ENCODE peak calls at places on chromosomes 6 and 20, in seven cellular contexts. One of them, this sample, is unnamed.
A peak's percentile ranks its signal among the peaks of the same experiment; 100 is the strongest.

GRCh38 chr6:36925809-36926208 is 28.7 kb upstream of the PI16 start:
- DNase-seq in NCI-H524: no peak
- DNase-seq in cardiac septum: no peak
- DNase-seq in left cardiac atrium: no peak
- DNase-seq in H54: no peak
- DNase-seq in AG04449: no peak
- DNase-seq in activated CD8-positive, alpha-beta memory T cell treated with anti-CD3 and anti-CD28 coated beads for 4 hours: no peak
- DNase-seq in this sample: no peak

GRCh38 chr6:144150673-144151009 is 324 bp downstream of the STX11 start:
- DNase-seq in NCI-H524: no peak
- DNase-seq in cardiac septum: no peak
- DNase-seq in left cardiac atrium: peak; percentile 46
- DNase-seq in H54: no peak
- DNase-seq in AG04449: no peak
- DNase-seq in activated CD8-positive, alpha-beta memory T cell treated with anti-CD3 and anti-CD28 coated beads for 4 hours: no peak
- DNase-seq in this sample: peak; percentile 81

GRCh38 chr6:27593200-27593818 is 120.4 kb upstream of the ZNF184 start:
- DNase-seq in NCI-H524: no peak
- DNase-seq in cardiac septum: no peak
- DNase-seq in left cardiac atrium: no peak
- DNase-seq in H54: no peak
- DNase-seq in AG04449: no peak
- DNase-seq in activated CD8-positive, alpha-beta memory T cell treated with anti-CD3 and anti-CD28 coated beads for 4 hours: no peak
- DNase-seq in this sample: no peak

GRCh38 chr20:48723308-48724264 is 104.2 kb downstream of the PREX1 start:
- DNase-seq in NCI-H524: no peak
- DNase-seq in cardiac septum: no peak
- DNase-seq in left cardiac atrium: peak; percentile 48
- DNase-seq in H54: no peak
- DNase-seq in AG04449: no peak
- DNase-seq in activated CD8-positive, alpha-beta memory T cell treated with anti-CD3 and anti-CD28 coated beads for 4 hours: no peak
- DNase-seq in this sample: no peak

GRCh38 chr6:4402477-4402976 is 267.2 kb upstream of the ECI2 start:
- DNase-seq in NCI-H524: no peak
- DNase-seq in cardiac septum: no peak
- DNase-seq in left cardiac atrium: peak; percentile 39
- DNase-seq in H54: peak; percentile 59
- DNase-seq in AG04449: peak; percentile 40
- DNase-seq in activated CD8-positive, alpha-beta memory T cell treated with anti-CD3 and anti-CD28 coated beads for 4 hours: no peak
- DNase-seq in this sample: no peak

GRCh38 chr6:7148100-7148822 is 40.5 kb downstream of the RREB1 start:
- DNase-seq in NCI-H524: no peak
- DNase-seq in cardiac septum: no peak
- DNase-seq in left cardiac atrium: no peak
- DNase-seq in H54: peak; percentile 53
- DNase-seq in AG04449: no peak
- DNase-seq in activated CD8-positive, alpha-beta memory T cell treated with anti-CD3 and anti-CD28 coated beads for 4 hours: no peak
- DNase-seq in this sample: peak; percentile 58

GRCh38 chr20:13644010-13644409 is 5.3 kb upstream of the TASP1 start:
- DNase-seq in NCI-H524: no peak
- DNase-seq in cardiac septum: no peak
- DNase-seq in left cardiac atrium: no peak
- DNase-seq in H54: no peak
- DNase-seq in AG04449: no peak
- DNase-seq in activated CD8-positive, alpha-beta memory T cell treated with anti-CD3 and anti-CD28 coated beads for 4 hours: no peak
- DNase-seq in this sample: no peak

GRCh38 chr6:43724914-43725642 is 37.5 kb upstream of the MRPS18A start:
- DNase-seq in NCI-H524: no peak
- DNase-seq in cardiac septum: peak; percentile 92
- DNase-seq in left cardiac atrium: peak; percentile 81
- DNase-seq in H54: peak; percentile 83
- DNase-seq in AG04449: no peak
- DNase-seq in activated CD8-positive, alpha-beta memory T cell treated with anti-CD3 and anti-CD28 coated beads for 4 hours: peak; percentile 59
- DNase-seq in this sample: peak; percentile 90

GRCh38 chr6:7262037-7262461 is 51.0 kb downstream of the SSR1 start:
- DNase-seq in NCI-H524: peak; percentile 93
- DNase-seq in cardiac septum: peak; percentile 72
- DNase-seq in left cardiac atrium: peak; percentile 43
- DNase-seq in H54: no peak
- DNase-seq in AG04449: no peak
- DNase-seq in activated CD8-positive, alpha-beta memory T cell treated with anti-CD3 and anti-CD28 coated beads for 4 hours: no peak
- DNase-seq in this sample: peak; percentile 47

GRCh38 chr6:122620902-122621301 is 10.7 kb downstream of the PKIB start:
- DNase-seq in NCI-H524: peak; percentile 13
- DNase-seq in cardiac septum: no peak
- DNase-seq in left cardiac atrium: no peak
- DNase-seq in H54: no peak
- DNase-seq in AG04449: no peak
- DNase-seq in activated CD8-positive, alpha-beta memory T cell treated with anti-CD3 and anti-CD28 coated beads for 4 hours: no peak
- DNase-seq in this sample: no peak

GRCh38 chr20:33914871-33915270 is 78.8 kb upstream of the RALY start:
- DNase-seq in NCI-H524: peak; percentile 15
- DNase-seq in cardiac septum: no peak
- DNase-seq in left cardiac atrium: no peak
- DNase-seq in H54: peak; percentile 89
- DNase-seq in AG04449: no peak
- DNase-seq in activated CD8-positive, alpha-beta memory T cell treated with anti-CD3 and anti-CD28 coated beads for 4 hours: peak; percentile 10
- DNase-seq in this sample: peak; percentile 64

GRCh38 chr20:3563548-3564177 is 92.8 kb downstream of the ATRN start:
- DNase-seq in NCI-H524: peak; percentile 35
- DNase-seq in cardiac septum: no peak
- DNase-seq in left cardiac atrium: no peak
- DNase-seq in H54: no peak
- DNase-seq in AG04449: peak; percentile 10
- DNase-seq in activated CD8-positive, alpha-beta memory T cell treated with anti-CD3 and anti-CD28 coated beads for 4 hours: no peak
- DNase-seq in this sample: no peak

This sample was measured in activated effector memory CD4-positive, alpha-beta T cell treated with anti-CD3 and anti-CD28 coated beads, Interleukin-2, amount 50 U/mL, for 16 hours.